ENCODE peak calls at places on chromosomes 7 and 10, in seven cellular contexts. E is body of pancreas, Z is tibial nerve, M is brain microvascular endothelial cell, G is AG10803, A is cardiac muscle cell, J is fibroblast of lung. H is an unnamed sample.

GRCh38 chr10:94485094-94485493 is 60.5 kb upstream of the HELLS start:
- DNase-seq in E (no peak), Z (no peak), M (no peak), G (no peak), A (no peak), J (no peak), H (no peak)

GRCh38 chr10:23373156-23373555 is 28.6 kb upstream of the C10orf67 start:
- DNase-seq in E (no peak), Z (no peak), M (no peak), G (no peak), A (no peak), J (no peak), H (no peak)

GRCh38 chr7:127913686-127914085 is 117.6 kb downstream of the LRRC4 start:
- DNase-seq in E (no peak), Z (no peak), M (no peak), G (no peak), A (no peak), J (peak; percentile 79), H (no peak)

GRCh38 chr7:67857698-67858097 is 861.1 kb downstream of the TYW1 start:
- DNase-seq in E (no peak), Z (no peak), M (no peak), G (no peak), A (peak; percentile 12), J (peak; percentile 9), H (peak; percentile 0)

GRCh38 chr7:7642081-7642480 is 1.5 kb downstream of the UMAD1 start:
- DNase-seq in E (peak; percentile 61), Z (no peak), M (no peak), G (no peak), A (no peak), J (no peak), H (no peak)

GRCh38 chr7:158406817-158407216 is 180.8 kb downstream of the PTPRN2 start:
- DNase-seq in E (no peak), Z (no peak), M (no peak), G (no peak), A (no peak), J (no peak), H (peak; percentile 3)

GRCh38 chr10:48604408-48605263 is at the start of gene ARHGAP22:
- DNase-seq in E (peak; percentile 43), Z (peak; percentile 40), M (peak; percentile 31), G (peak; percentile 34), A (peak; percentile 43), J (peak; percentile 35), H (peak; percentile 43)

GRCh38 chr7:4830176-4830575 is 31.7 kb downstream of the PAPOLB start:
- DNase-seq in E (peak; percentile 85), Z (peak; percentile 38), M (peak; percentile 43), G (peak; percentile 57), A (peak; percentile 81), J (peak; percentile 65), H (peak; percentile 74)

GRCh38 chr10:2886662-2887061 is 180.7 kb upstream of the PFKP start:
- DNase-seq in E (no peak), Z (no peak), M (no peak), G (no peak), A (no peak), J (no peak), H (no peak)

GRCh38 chr7:72337822-72338167 is 74.3 kb downstream of the CALN1 start:
- DNase-seq in E (no peak), Z (no peak), M (no peak), G (no peak), A (no peak), J (no peak), H (no peak)

GRCh38 chr10:7385114-7385513 is 25.7 kb downstream of the SFMBT2 start:
- DNase-seq in E (no peak), Z (no peak), M (no peak), G (no peak), A (no peak), J (no peak), H (no peak)

GRCh38 chr10:133336131-133337078 is at the start of gene CALY:
- DNase-seq in E (peak; percentile 43), Z (no peak), M (no peak), G (no peak), A (no peak), J (no peak), H (no peak)

GRCh38 chr10:49165940-49166803 is 22.0 kb downstream of the TMEM273 start:
- DNase-seq in E (no peak), Z (no peak), M (no peak), G (no peak), A (no peak), J (no peak), H (no peak)

GRCh38 chr7:2616973-2617709 is 14.6 kb upstream of the TTYH3 start:
- DNase-seq in E (no peak), Z (no peak), M (no peak), G (no peak), A (no peak), J (no peak), H (no peak)

GRCh38 chr7:139181404-139181803 is 49.6 kb upstream of the UBN2 start:
- DNase-seq in E (no peak), Z (no peak), M (no peak), G (no peak), A (no peak), J (no peak), H (no peak)

GRCh38 chr10:97072851-97073665 is 112.7 kb downstream of the SLIT1 start:
- DNase-seq in E (peak; percentile 91), Z (peak; percentile 77), M (peak; percentile 87), G (peak; percentile 70), A (peak; percentile 82), J (peak; percentile 75), H (peak; percentile 84)

GRCh38 chr10:77637986-77638765 is 568 bp upstream of the KCNMA1 start:
- DNase-seq in E (peak; percentile 55), Z (no peak), M (no peak), G (peak; percentile 61), A (peak; percentile 46), J (peak; percentile 61), H (peak; percentile 51)

DNA sequence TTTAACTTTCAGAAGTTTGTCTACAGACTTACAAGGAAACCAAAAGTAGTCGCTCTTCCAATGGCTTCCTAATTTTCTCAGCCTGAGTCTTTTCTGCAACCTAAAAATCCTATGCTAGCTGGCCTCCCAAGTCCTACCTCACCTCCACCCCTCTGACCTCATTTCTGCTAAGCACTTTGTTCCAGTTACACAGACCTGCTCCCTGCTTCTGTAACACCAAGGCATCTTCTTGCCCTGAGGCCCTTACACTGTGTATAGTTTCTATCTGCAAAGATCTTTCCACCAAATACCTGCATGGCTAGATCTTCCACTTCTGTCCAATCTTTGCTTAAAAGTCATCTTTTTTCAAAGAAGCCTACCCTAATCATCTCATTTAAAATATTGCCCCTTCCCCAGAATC is 1.9 kb upstream of the SNX13 start:
- DNase-seq in E (no peak), Z (no peak), M (no peak), G (no peak), A (no peak), J (no peak), H (no peak)
- H3K4me3 ChIP-seq in E (no peak overlapping the region), Z (no peak overlapping the region), M (no peak overlapping the region), G (no peak overlapping the region), A (no peak overlapping the region), J (no peak overlapping the region), H (no peak overlapping the region)

GRCh38 chr7:111509298-111509697 is 53.0 kb downstream of the IMMP2L start:
- DNase-seq in E (no peak), Z (no peak), M (no peak), G (no peak), A (no peak), J (no peak), H (no peak)
- TF ChIP-seq CTCF in E (no peak), Z (no peak), M (no peak), G (no peak), A (no peak), J (no peak), H (no peak)

GRCh38 chr7:150311711-150312110 is 11.4 kb upstream of the LRRC61 start:
- DNase-seq in E (no peak), Z (no peak), M (no peak), G (peak; percentile 36), A (no peak), J (no peak), H (no peak)
- H3K4me3 ChIP-seq in E (no peak overlapping the region), Z (no peak overlapping the region), M (no peak overlapping the region), G (no peak overlapping the region), A (no peak overlapping the region), J (no peak overlapping the region), H (no peak overlapping the region)

DNA sequence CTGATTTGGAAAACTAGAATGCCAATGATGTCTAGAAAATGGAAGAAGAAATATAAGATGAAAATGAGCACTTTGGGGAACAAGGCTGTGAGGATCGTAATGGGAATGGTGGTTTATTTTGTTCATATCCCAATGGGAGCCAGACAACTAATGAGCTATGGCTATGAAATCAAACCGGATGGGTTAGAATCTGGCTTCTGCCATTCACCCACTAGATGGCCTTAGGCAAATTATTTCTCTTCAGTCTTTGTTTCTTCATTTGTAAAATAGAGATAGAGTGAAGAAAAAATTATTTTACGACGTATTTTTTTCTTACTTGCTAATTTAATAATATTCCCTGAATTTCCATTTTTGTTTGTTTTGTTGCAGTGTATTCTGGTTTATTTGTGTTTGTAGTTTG is 572.1 kb upstream of the IGFBP3 start:
- DNase-seq in E (no peak), Z (no peak), M (no peak), G (no peak), A (no peak), J (no peak), H (no peak)
- TF ChIP-seq CTCF in E (no peak), Z (no peak), M (peak; percentile 29), G (no peak), A (no peak), J (no peak), H (peak; percentile 14)

GRCh38 chr10:11035318-11035920 is 17.7 kb downstream of the CELF2 start:
- DNase-seq in E (no peak), Z (no peak), M (peak; percentile 89), G (peak; percentile 58), A (peak; percentile 78), J (peak; percentile 77), H (peak; percentile 75)

GRCh38 chr10:11036424-11037011 is 18.8 kb downstream of the CELF2 start:
- DNase-seq in E (peak; percentile 67), Z (peak; percentile 28), M (peak; percentile 83), G (peak; percentile 54), A (peak; percentile 70), J (peak; percentile 76), H (peak; percentile 76)

GRCh38 chr10:11034762-11035161 is 17.1 kb downstream of the CELF2 start:
- DNase-seq in E (no peak), Z (no peak), M (no peak), G (no peak), A (no peak), J (no peak), H (no peak)
- H3K4me3 ChIP-seq in E (no peak overlapping the region), Z (no peak overlapping the region), M (no peak overlapping the region), G (no peak overlapping the region), A (no peak overlapping the region), J (no peak overlapping the region), H (no peak overlapping the region)

H was measured in cardiac fibroblast.